ENCODE peak calls at places on chromosomes 1 and 21, in five cellular contexts. B is hippocampal formation, H is smooth muscle cell of the brain vasculature, Y is left ventricle myocardium inferior, U is HFF-Myc. J is an unnamed sample.

GRCh38 chr1:118711356-118711755 is 276.8 kb downstream of the TBX15 start:
- DNase-seq in H (no peak), B (no peak), Y (no peak), U (no peak), J (no peak)

GRCh38 chr1:67149179-67149770 is 14.5 kb upstream of the C1orf141 start:
- DNase-seq in H (peak; percentile 43), U (peak; percentile 45), Y (peak; percentile 28), B (peak; percentile 52), J (peak; percentile 37)

GRCh38 chr21:28579986-28580550 is 412.6 kb downstream of the LTN1 start:
- DNase-seq in H (no peak), Y (no peak), U (no peak), B (no peak), J (no peak)

GRCh38 chr1:162876751-162877150 is 15.8 kb upstream of the CCDC190 start:
- DNase-seq in H (no peak), B (no peak), U (no peak), Y (no peak), J (no peak)

GRCh38 chr1:165930961-165931360 is 103.5 kb downstream of the UCK2 start:
- DNase-seq in Y (no peak), B (no peak), U (no peak), H (no peak), J (no peak)

GRCh38 chr1:54606096-54606989 is 17.0 kb downstream of the FAM151A start:
- DNase-seq in H (no peak), U (no peak), Y (no peak), B (no peak), J (no peak)

GRCh38 chr1:118184737-118185082 is 318 bp downstream of the SPAG17 start:
- DNase-seq in H (no peak), U (no peak), B (no peak), Y (no peak), J (no peak)

GRCh38 chr1:18336811-18337210 is 143.9 kb upstream of the KLHDC7A start:
- DNase-seq in B (no peak), Y (no peak), H (no peak), U (no peak), J (no peak)

GRCh38 chr1:151189638-151190445 is at the start of gene VPS72:
- DNase-seq in U (peak; percentile 77), B (peak; percentile 69), H (peak; percentile 58), Y (peak; percentile 83), J (no peak)

GRCh38 chr1:186155594-186155993 is 219.5 kb downstream of the TPR start:
- DNase-seq in H (peak; percentile 23), Y (no peak), U (peak; percentile 49), B (no peak), J (no peak)

GRCh38 chr21:37758997-37759396 is 157.3 kb downstream of the KCNJ6 start:
- DNase-seq in B (no peak), H (no peak), Y (no peak), U (no peak), J (no peak)

GRCh38 chr1:40662151-40662550 is 3.3 kb downstream of the RIMS3 start:
- DNase-seq in Y (no peak), U (no peak), B (no peak), H (no peak), J (no peak)

GRCh38 chr1:68344208-68344607 is 105.5 kb downstream of the RPE65 start:
- DNase-seq in H (no peak), Y (no peak), U (no peak), B (no peak), J (no peak)

GRCh38 chr1:245859510-245860114 is 647.5 kb downstream of the SMYD3 start:
- DNase-seq in Y (no peak), H (no peak), B (no peak), U (no peak), J (no peak)

GRCh38 chr1:36481771-36482723 is 666 bp downstream of the CSF3R start:
- DNase-seq in U (no peak), Y (no peak), H (no peak), B (no peak), J (no peak)

GRCh38 chr21:18547347-18547746 is 143.8 kb upstream of the TMPRSS15 start:
- DNase-seq in H (no peak), U (no peak), Y (no peak), B (no peak), J (no peak)

GRCh38 chr1:161733526-161733925 is 12.2 kb downstream of the FCRLB start:
- DNase-seq in B (no peak), Y (no peak), U (no peak), H (no peak), J (no peak)